ENCODE peak calls at places on chromosomes 7 and 10, in six cellular contexts. One of them, this sample, is unnamed. For H3K4me1, the result is how much of the 10 kb centered on the place peaks cover.

GRCh38 chr10:88473989-88474883 is 108.9 kb downstream of the RNLS start:
- DNase-seq in sigmoid colon: no peak
- DNase-seq in heart right ventricle: no peak
- DNase-seq in upper lobe of left lung: peak
- DNase-seq in cardiac muscle cell: no peak
- DNase-seq in A549: no peak
- DNase-seq in this sample: no peak

GRCh38 chr7:77455334-77455733 is 39.2 kb upstream of the GSAP start:
- DNase-seq in sigmoid colon: no peak
- DNase-seq in heart right ventricle: peak
- DNase-seq in upper lobe of left lung: peak
- DNase-seq in cardiac muscle cell: no peak
- DNase-seq in A549: peak
- DNase-seq in this sample: no peak

GRCh38 chr7:139734395-139734794 is 43.4 kb downstream of the HIPK2 start:
- DNase-seq in sigmoid colon: no peak
- DNase-seq in heart right ventricle: peak
- DNase-seq in upper lobe of left lung: no peak
- DNase-seq in cardiac muscle cell: no peak
- DNase-seq in A549: no peak
- DNase-seq in this sample: no peak

GRCh38 chr10:122056431-122057094 is 67.6 kb downstream of the TACC2 start:
- DNase-seq in sigmoid colon: peak
- DNase-seq in heart right ventricle: no peak
- DNase-seq in upper lobe of left lung: peak
- DNase-seq in cardiac muscle cell: no peak
- DNase-seq in A549: no peak
- DNase-seq in this sample: no peak

GRCh38 chr7:83739527-83739926 is 90.6 kb upstream of the SEMA3E start:
- DNase-seq in sigmoid colon: no peak
- DNase-seq in heart right ventricle: no peak
- DNase-seq in upper lobe of left lung: no peak
- DNase-seq in cardiac muscle cell: no peak
- DNase-seq in A549: no peak
- DNase-seq in this sample: no peak

GRCh38 chr10:69897417-69897816 is 95.7 kb downstream of the COL13A1 start:
- DNase-seq in sigmoid colon: no peak
- DNase-seq in heart right ventricle: no peak
- DNase-seq in upper lobe of left lung: no peak
- DNase-seq in cardiac muscle cell: no peak
- DNase-seq in A549: no peak
- DNase-seq in this sample: no peak

GRCh38 chr10:100186813-100187212 is 984 bp upstream of the ERLIN1 start:
- DNase-seq in sigmoid colon: peak
- DNase-seq in heart right ventricle: no peak
- DNase-seq in upper lobe of left lung: peak
- DNase-seq in cardiac muscle cell: no peak
- DNase-seq in A549: no peak
- DNase-seq in this sample: no peak

GRCh38 chr7:107528461-107528860 is 35.3 kb downstream of the COG5 start:
- DNase-seq in sigmoid colon: no peak
- DNase-seq in heart right ventricle: no peak
- DNase-seq in upper lobe of left lung: no peak
- DNase-seq in cardiac muscle cell: no peak
- DNase-seq in A549: no peak
- DNase-seq in this sample: no peak

GRCh38 chr10:62692085-62692484 is 112.4 kb upstream of the ADO start:
- DNase-seq in sigmoid colon: no peak
- DNase-seq in heart right ventricle: no peak
- DNase-seq in upper lobe of left lung: no peak
- DNase-seq in cardiac muscle cell: no peak
- DNase-seq in A549: no peak
- DNase-seq in this sample: no peak

GRCh38 chr7:85226401-85227085 is 39.7 kb upstream of the SEMA3D start:
- DNase-seq in sigmoid colon: no peak
- DNase-seq in heart right ventricle: no peak
- DNase-seq in upper lobe of left lung: no peak
- DNase-seq in cardiac muscle cell: no peak
- DNase-seq in A549: no peak
- DNase-seq in this sample: no peak

GRCh38 chr7:118843456-118843855 is 619.0 kb downstream of the ANKRD7 start:
- DNase-seq in sigmoid colon: no peak
- DNase-seq in heart right ventricle: no peak
- DNase-seq in upper lobe of left lung: no peak
- DNase-seq in cardiac muscle cell: no peak
- DNase-seq in A549: no peak
- DNase-seq in this sample: no peak

GRCh38 chr7:141820067-141820466 is 21.2 kb downstream of the PRSS37 start:
- DNase-seq in sigmoid colon: no peak
- DNase-seq in heart right ventricle: no peak
- DNase-seq in upper lobe of left lung: no peak
- DNase-seq in cardiac muscle cell: no peak
- DNase-seq in A549: no peak
- DNase-seq in this sample: no peak

GRCh38 chr10:91296471-91296870 is 76.0 kb downstream of the PCGF5 start:
- DNase-seq in sigmoid colon: no peak
- DNase-seq in heart right ventricle: no peak
- DNase-seq in upper lobe of left lung: no peak
- DNase-seq in cardiac muscle cell: peak
- DNase-seq in A549: peak
- DNase-seq in this sample: no peak

GRCh38 chr10:114684085-114684821 is 26.2 kb upstream of the ABLIM1 start:
- DNase-seq in sigmoid colon: peak
- DNase-seq in heart right ventricle: peak
- DNase-seq in upper lobe of left lung: peak
- DNase-seq in cardiac muscle cell: no peak
- DNase-seq in A549: peak
- DNase-seq in this sample: no peak

GRCh38 chr10:108791030-108791429 is 1132.3 kb downstream of the XPNPEP1 start:
- DNase-seq in sigmoid colon: no peak
- DNase-seq in heart right ventricle: no peak
- DNase-seq in upper lobe of left lung: no peak
- DNase-seq in cardiac muscle cell: no peak
- DNase-seq in A549: no peak
- DNase-seq in this sample: no peak

GRCh38 chr10:28054211-28054888 is 55.5 kb upstream of the ODAD2 start:
- DNase-seq in sigmoid colon: no peak
- DNase-seq in heart right ventricle: no peak
- DNase-seq in upper lobe of left lung: no peak
- DNase-seq in cardiac muscle cell: no peak
- DNase-seq in A549: no peak
- DNase-seq in this sample: no peak

GRCh38 chr10:88281592-88282268 is 301.4 kb downstream of the RNLS start:
- DNase-seq in sigmoid colon: no peak
- DNase-seq in heart right ventricle: no peak
- DNase-seq in upper lobe of left lung: no peak
- DNase-seq in cardiac muscle cell: no peak
- DNase-seq in A549: no peak
- DNase-seq in this sample: no peak

GRCh38 chr10:25811141-25811685 is 122.8 kb upstream of the MYO3A start:
- DNase-seq in sigmoid colon: no peak
- DNase-seq in heart right ventricle: no peak
- DNase-seq in upper lobe of left lung: no peak
- DNase-seq in cardiac muscle cell: no peak
- DNase-seq in A549: no peak
- DNase-seq in this sample: no peak

GRCh38 chr7:65379318-65379717 is 5.7 kb downstream of the ZNF92 start:
- DNase-seq in sigmoid colon: no peak
- DNase-seq in heart right ventricle: no peak
- DNase-seq in upper lobe of left lung: no peak
- DNase-seq in cardiac muscle cell: peak
- DNase-seq in A549: no peak
- DNase-seq in this sample: no peak

GRCh38 chr7:44881610-44882009 is 3.7 kb downstream of the PURB start:
- DNase-seq in sigmoid colon: no peak
- DNase-seq in heart right ventricle: no peak
- DNase-seq in upper lobe of left lung: no peak
- DNase-seq in cardiac muscle cell: peak
- DNase-seq in A549: no peak
- DNase-seq in this sample: no peak
- H3K4me3 ChIP-seq in sigmoid colon: peak
- H3K4me3 ChIP-seq in heart right ventricle: peak
- H3K4me3 ChIP-seq in upper lobe of left lung: no peak
- H3K4me3 ChIP-seq in cardiac muscle cell: peak
- H3K4me3 ChIP-seq in A549: peak
- H3K4me3 ChIP-seq in this sample: no peak

DNA sequence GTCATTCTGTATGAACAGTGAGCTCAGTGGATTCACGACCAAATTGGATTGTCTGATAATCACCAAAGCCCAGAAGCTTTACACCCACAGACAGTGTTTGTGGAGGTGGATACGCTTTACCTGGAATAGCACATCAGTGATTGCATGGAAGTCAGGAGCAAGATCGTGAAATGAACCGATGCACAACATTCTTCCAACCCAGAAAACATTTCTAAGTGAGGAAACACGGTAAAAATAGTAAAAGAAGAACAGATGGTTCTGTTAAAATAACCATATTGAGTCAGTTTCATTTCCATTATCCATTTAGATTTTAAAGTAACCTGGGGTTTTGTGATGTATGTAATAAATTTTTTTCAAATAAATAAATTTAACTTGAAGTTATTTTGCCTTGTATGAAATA is 478.1 kb upstream of the PFKP start:
- DNase-seq in sigmoid colon: no peak
- DNase-seq in heart right ventricle: no peak
- DNase-seq in upper lobe of left lung: no peak
- DNase-seq in cardiac muscle cell: no peak
- DNase-seq in A549: no peak
- DNase-seq in this sample: no peak
- TF ChIP-seq CTCF in sigmoid colon: no peak
- TF ChIP-seq CTCF in heart right ventricle: no peak
- TF ChIP-seq CTCF in upper lobe of left lung: no peak
- TF ChIP-seq CTCF in cardiac muscle cell: no peak
- TF ChIP-seq CTCF in A549: no peak
- TF ChIP-seq CTCF in this sample: no peak

GRCh38 chr10:22621726-22622125 is 92.7 kb downstream of the PIP4K2A start:
- DNase-seq in sigmoid colon: no peak
- DNase-seq in heart right ventricle: no peak
- DNase-seq in upper lobe of left lung: no peak
- DNase-seq in cardiac muscle cell: no peak
- DNase-seq in A549: no peak
- DNase-seq in this sample: no peak

GRCh38 chr10:22619111-22619510 is 95.3 kb downstream of the PIP4K2A start:
- DNase-seq in sigmoid colon: no peak
- DNase-seq in heart right ventricle: no peak
- DNase-seq in upper lobe of left lung: no peak
- DNase-seq in cardiac muscle cell: no peak
- DNase-seq in A549: no peak
- DNase-seq in this sample: no peak

GRCh38 chr10:22622242-22622806 is 92.1 kb downstream of the PIP4K2A start:
- DNase-seq in sigmoid colon: no peak
- DNase-seq in heart right ventricle: no peak
- DNase-seq in upper lobe of left lung: no peak
- DNase-seq in cardiac muscle cell: no peak
- DNase-seq in A549: no peak
- DNase-seq in this sample: no peak

GRCh38 chr10:22620140-22620857 is 94.1 kb downstream of the PIP4K2A start:
- DNase-seq in sigmoid colon: peak
- DNase-seq in heart right ventricle: peak
- DNase-seq in upper lobe of left lung: peak
- DNase-seq in cardiac muscle cell: no peak
- DNase-seq in A549: peak
- DNase-seq in this sample: no peak

DNA sequence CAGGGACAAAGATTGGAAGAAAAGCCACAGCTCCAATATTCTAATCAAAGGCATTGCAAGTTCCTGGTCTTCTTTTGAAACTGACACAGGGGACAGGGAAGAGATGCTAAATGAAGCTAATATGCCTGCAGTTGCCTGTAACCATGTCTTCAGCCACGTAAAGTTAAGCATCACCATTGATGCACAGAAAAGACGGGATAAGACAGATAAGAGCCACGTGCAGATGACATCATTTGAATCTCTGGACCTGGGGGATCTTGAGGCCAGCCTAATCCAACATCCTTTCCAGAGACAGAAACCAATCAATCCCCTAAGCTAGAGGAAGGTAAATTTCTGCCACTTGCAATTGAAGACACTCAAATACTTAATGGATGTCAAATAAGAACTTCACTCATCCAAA is 93.4 kb downstream of the PIP4K2A start:
- DNase-seq in sigmoid colon: no peak
- DNase-seq in heart right ventricle: no peak
- DNase-seq in upper lobe of left lung: no peak
- DNase-seq in cardiac muscle cell: no peak
- DNase-seq in A549: no peak
- DNase-seq in this sample: no peak
- H3K4me1 ChIP-seq in sigmoid colon: under half
- H3K4me1 ChIP-seq in heart right ventricle: half or more
- H3K4me1 ChIP-seq in upper lobe of left lung: half or more
- H3K4me1 ChIP-seq in cardiac muscle cell: half or more
- H3K4me1 ChIP-seq in A549: half or more
- H3K4me1 ChIP-seq in this sample: under half

GRCh38 chr10:33193867-33194521 is 140.5 kb downstream of the NRP1 start:
- DNase-seq in sigmoid colon: no peak
- DNase-seq in heart right ventricle: no peak
- DNase-seq in upper lobe of left lung: peak
- DNase-seq in cardiac muscle cell: no peak
- DNase-seq in A549: peak
- DNase-seq in this sample: no peak

GRCh38 chr10:33195608-33196376 is 138.7 kb downstream of the NRP1 start:
- DNase-seq in sigmoid colon: no peak
- DNase-seq in heart right ventricle: no peak
- DNase-seq in upper lobe of left lung: no peak
- DNase-seq in cardiac muscle cell: no peak
- DNase-seq in A549: no peak
- DNase-seq in this sample: no peak

GRCh38 chr10:33196377-33196706 is 138.1 kb downstream of the NRP1 start:
- DNase-seq in sigmoid colon: no peak
- DNase-seq in heart right ventricle: no peak
- DNase-seq in upper lobe of left lung: no peak
- DNase-seq in cardiac muscle cell: no peak
- DNase-seq in A549: no peak
- DNase-seq in this sample: no peak

GRCh38 chr10:33190406-33190805 is 144.1 kb downstream of the NRP1 start:
- DNase-seq in sigmoid colon: no peak
- DNase-seq in heart right ventricle: no peak
- DNase-seq in upper lobe of left lung: no peak
- DNase-seq in cardiac muscle cell: no peak
- DNase-seq in A549: no peak
- DNase-seq in this sample: no peak

DNA sequence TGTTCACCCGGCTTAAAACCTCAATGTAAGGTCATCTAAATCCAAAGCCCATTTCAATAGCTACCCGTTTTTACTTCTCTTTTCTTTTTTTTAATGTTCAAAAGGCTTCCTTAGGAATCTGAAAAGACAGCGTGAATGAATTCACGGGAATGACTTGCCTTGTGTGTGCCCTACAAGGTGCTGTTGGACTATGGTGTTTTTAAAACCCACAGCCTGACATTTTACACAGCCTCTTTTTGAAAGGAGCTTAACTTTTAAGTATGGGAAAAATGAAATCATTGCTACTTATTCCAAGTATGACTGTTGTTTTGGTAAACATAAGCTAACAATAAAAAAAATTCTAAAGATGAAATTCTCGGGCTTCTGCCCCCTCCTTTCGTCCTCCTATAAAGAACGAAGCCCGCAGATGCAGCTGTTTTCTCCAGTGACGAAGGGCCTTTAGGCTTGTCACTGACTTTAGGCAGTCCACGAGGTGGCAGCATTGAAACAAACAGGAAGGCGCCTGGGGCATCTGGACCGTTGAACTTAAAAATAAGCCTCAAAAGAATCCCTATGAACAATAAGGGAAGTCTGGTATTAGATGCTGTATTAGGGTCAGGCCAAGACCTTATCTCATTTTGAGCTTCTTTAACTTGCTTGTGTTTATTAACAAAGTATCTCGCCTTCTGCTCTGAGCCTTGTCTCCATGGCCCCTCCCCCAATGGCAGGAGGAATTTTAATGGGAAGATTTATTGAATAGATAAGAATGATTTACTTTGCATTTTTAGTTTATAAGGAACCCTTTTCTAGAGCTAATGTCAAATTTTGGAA is 141.2 kb downstream of the NRP1 start:
- DNase-seq in sigmoid colon: peak
- DNase-seq in heart right ventricle: peak
- DNase-seq in upper lobe of left lung: peak
- DNase-seq in cardiac muscle cell: peak
- DNase-seq in A549: peak
- DNase-seq in this sample: no peak
- H3K4me3 ChIP-seq in sigmoid colon: no peak
- H3K4me3 ChIP-seq in heart right ventricle: no peak
- H3K4me3 ChIP-seq in upper lobe of left lung: no peak
- H3K4me3 ChIP-seq in cardiac muscle cell: no peak
- H3K4me3 ChIP-seq in A549: no peak
- H3K4me3 ChIP-seq in this sample: no peak